ENCODE peak calls at places on chromosomes 2 and 18, in four cellular contexts. M is K562, T is HepG2, E is GM12878. U is an unnamed sample.

GRCh38 chr2:36356199-36356989 is 816 bp downstream of the CRIM1 start:
- DNase-seq in M (no peak), T (no peak), E (no peak), U (peak)

GRCh38 chr2:127049927-127050802 is 56.8 kb downstream of the BIN1 start:
- DNase-seq in M (peak), T (peak), E (no peak), U (peak)

GRCh38 chr2:216849987-216850386 is 9.9 kb downstream of the TNP1 start:
- DNase-seq in M (peak), T (no peak), E (no peak), U (no peak)

GRCh38 chr18:75125359-75126331 is 83.3 kb downstream of the PTGR3 start:
- DNase-seq in M (no peak), T (peak), E (no peak), U (peak)

GRCh38 chr2:100924520-100925451 is 77.3 kb upstream of the RPL31 start:
- DNase-seq in M (peak), T (no peak), E (peak), U (no peak)

GRCh38 chr2:189505412-189505953 is 64.2 kb downstream of the WDR75 start:
- DNase-seq in M (peak), T (no peak), E (no peak), U (no peak)

GRCh38 chr2:68739261-68740183 is 4.9 kb downstream of the ARHGAP25 start:
- DNase-seq in M (no peak), T (no peak), E (no peak), U (no peak)

GRCh38 chr2:161415041-161415440 is 1.1 kb upstream of the TBR1 start:
- DNase-seq in M (no peak), T (no peak), E (no peak), U (no peak)

GRCh38 chr2:118657451-118657850 is 190.0 kb downstream of the EN1 start:
- DNase-seq in M (no peak), T (no peak), E (no peak), U (no peak)

GRCh38 chr18:70659026-70659726 is 370.3 kb downstream of the SOCS6 start:
- DNase-seq in M (no peak), T (no peak), E (no peak), U (no peak)

GRCh38 chr2:236696866-236697265 is 127.2 kb downstream of the ACKR3 start:
- DNase-seq in M (no peak), T (no peak), E (no peak), U (no peak)

GRCh38 chr18:41875094-41875780 is 79.8 kb upstream of the PIK3C3 start:
- DNase-seq in M (no peak), T (no peak), E (no peak), U (no peak)

GRCh38 chr2:185279999-185280398 is 458.6 kb upstream of the FSIP2 start:
- DNase-seq in M (no peak), T (peak), E (no peak), U (no peak)

GRCh38 chr2:65055427-65056214 is 595 bp upstream of the CEP68 start:
- DNase-seq in M (no peak), T (no peak), E (no peak), U (peak)

GRCh38 chr2:215554689-215555088 is 118.8 kb upstream of the FN1 start:
- DNase-seq in M (no peak), T (no peak), E (no peak), U (no peak)

GRCh38 chr18:23377669-23378469 is 75.2 kb upstream of the RIOK3 start:
- DNase-seq in M (no peak), T (peak), E (peak), U (no peak)

GRCh38 chr18:49645836-49646235 is 84.0 kb downstream of the LIPG start:
- DNase-seq in M (no peak), T (no peak), E (no peak), U (no peak)

GRCh38 chr2:72994282-72994990 is 77.1 kb downstream of the SFXN5 start:
- DNase-seq in M (no peak), T (no peak), E (no peak), U (peak)

GRCh38 chr18:55982992-55983391 is 395.0 kb upstream of the TCF4 start:
- DNase-seq in M (peak), T (no peak), E (no peak), U (peak)

GRCh38 chr2:228545041-228545440 is 363.6 kb upstream of the SPHKAP start:
- DNase-seq in M (no peak), T (no peak), E (no peak), U (no peak)

GRCh38 chr2:152718909-152719645 is 657 bp downstream of the ARL6IP6 start:
- DNase-seq in M (peak), T (peak), E (peak), U (peak)

GRCh38 chr2:138274421-138275291 is 226.9 kb upstream of the SPOPL start:
- DNase-seq in M (no peak), T (no peak), E (no peak), U (no peak)

GRCh38 chr2:216349366-216349765 is 22.9 kb downstream of the MARCHF4 start:
- DNase-seq in M (no peak), T (no peak), E (no peak), U (no peak)

GRCh38 chr2:43169091-43169936 is 57.1 kb downstream of the ZFP36L2 start:
- DNase-seq in M (no peak), T (no peak), E (peak), U (no peak)

GRCh38 chr2:36059684-36060083 is 295.9 kb upstream of the CRIM1 start:
- DNase-seq in M (no peak), T (no peak), E (peak), U (no peak)

GRCh38 chr2:240573071-240573515 is 4.8 kb downstream of the RNPEPL1 start:
- DNase-seq in M (no peak), T (no peak), E (no peak), U (no peak)

GRCh38 chr2:235856151-235856819 is 311.9 kb downstream of the GBX2 start:
- DNase-seq in M (no peak), T (no peak), E (no peak), U (no peak)

GRCh38 chr2:171723724-171724683 is 36.7 kb downstream of the DYNC1I2 start:
- DNase-seq in M (peak), T (peak), E (no peak), U (no peak)

GRCh38 chr2:109528811-109529501 is 84.8 kb downstream of the SEPTIN10 start:
- DNase-seq in M (no peak), T (no peak), E (no peak), U (no peak)

GRCh38 chr2:122031544-122032263 is 276.3 kb downstream of the TSN start:
- DNase-seq in M (no peak), T (no peak), E (peak), U (no peak)

GRCh38 chr2:221203846-221204245 is 368.3 kb downstream of the EPHA4 start:
- DNase-seq in M (no peak), T (no peak), E (no peak), U (no peak)

GRCh38 chr18:58135806-58136331 is 91.8 kb downstream of the NEDD4L start:
- DNase-seq in M (peak), T (peak), E (peak), U (peak)

GRCh38 chr2:240803191-240803590 is 16.8 kb downstream of the KIF1A start:
- DNase-seq in M (no peak), T (no peak), E (no peak), U (no peak)

GRCh38 chr2:227545990-227546389 is 52.7 kb upstream of the SCYGR2 start:
- DNase-seq in M (no peak), T (peak), E (no peak), U (no peak)

GRCh38 chr2:65232636-65233035 is 5.0 kb downstream of the ACTR2 start:
- DNase-seq in M (no peak), T (no peak), E (no peak), U (no peak)

DNA sequence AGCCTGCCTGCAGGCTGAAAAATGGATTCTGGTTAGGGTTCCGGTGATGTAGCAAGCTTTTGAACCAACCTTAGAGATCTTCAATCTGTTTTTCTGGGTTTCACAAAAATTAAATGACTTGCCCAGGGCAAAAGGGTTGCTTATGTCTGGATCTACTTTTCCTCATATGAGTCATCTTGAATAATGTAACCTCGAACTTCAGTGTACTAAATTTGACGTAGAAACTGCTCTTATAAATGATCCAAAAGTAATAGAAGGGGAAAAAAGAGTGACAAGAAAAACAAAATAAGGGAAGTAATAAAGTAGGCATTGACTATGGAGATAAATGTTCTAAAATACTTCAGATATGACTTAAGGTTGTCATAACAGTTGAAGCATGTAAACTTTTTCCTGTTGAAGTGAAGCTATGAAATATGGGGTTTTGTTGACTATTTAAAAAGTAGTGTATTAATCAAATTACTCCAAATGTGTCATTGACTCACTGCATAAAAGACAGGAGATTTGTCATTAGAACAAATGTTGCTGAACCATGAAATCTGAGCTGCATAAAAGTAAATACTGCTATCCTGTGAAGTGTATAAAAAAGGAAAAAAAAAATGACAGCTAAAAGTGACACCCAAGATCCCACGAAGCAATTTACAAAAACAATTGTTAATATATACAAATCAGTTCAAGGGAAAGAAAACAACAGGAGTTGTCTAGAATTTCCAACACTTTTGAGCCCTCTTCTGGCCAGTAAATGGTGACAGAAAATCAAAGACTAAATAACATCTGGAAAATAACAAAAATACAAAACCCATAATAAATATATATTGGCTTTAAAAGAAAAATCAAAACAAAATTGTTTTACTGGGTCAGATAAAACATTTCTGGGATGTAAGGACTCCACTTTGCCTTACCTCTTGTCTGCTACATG is 103.6 kb upstream of the SERPINE2 start:
- DNase-seq in M (no peak), T (no peak), E (no peak), U (no peak)
- TF ChIP-seq ATF2 in M (no peak), T (no peak), E (no peak), U (no peak)

GRCh38 chr2:219595250-219595649 is 2.4 kb upstream of the STK11IP start:
- DNase-seq in M (peak), T (peak), E (no peak), U (no peak)
- TF ChIP-seq POLR2AphosphoS5 in M (peak), T (no peak), E (no peak), U (no peak)

DNA sequence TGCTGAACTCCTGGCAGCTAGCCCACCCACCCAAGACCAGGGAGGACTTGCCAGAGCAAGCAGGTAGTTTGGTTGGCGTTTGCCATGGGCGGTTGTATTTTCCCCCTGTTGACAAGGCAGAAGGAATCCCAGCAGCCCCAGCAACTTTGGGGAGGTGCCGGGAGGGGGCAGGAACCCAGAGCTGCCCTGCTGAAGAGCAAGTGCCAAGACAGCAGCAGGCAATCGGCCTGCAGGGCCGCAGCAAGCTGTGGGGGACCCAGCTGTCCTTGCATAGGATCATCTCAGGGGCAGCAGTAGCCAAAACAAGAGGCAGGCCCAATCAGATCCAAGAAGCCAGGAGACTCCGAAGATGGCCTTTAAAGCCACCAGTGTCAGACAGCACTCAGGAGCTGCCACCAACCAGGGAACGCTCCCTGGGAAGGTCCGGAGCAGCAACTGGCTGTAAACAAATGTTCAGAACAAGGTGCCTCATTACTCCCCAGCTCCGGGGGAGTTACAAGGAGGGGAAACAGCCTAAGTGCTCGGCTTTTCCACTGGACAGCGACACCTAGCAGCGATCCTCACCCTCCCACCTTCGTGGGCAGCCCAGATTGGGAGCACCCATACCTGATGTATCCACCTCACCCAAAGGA is 2.1 kb downstream of the ST8SIA5 start:
- DNase-seq in M (no peak), T (peak), E (no peak), U (peak)
- TF ChIP-seq ATF2 in M (no peak), T (no peak), E (no peak), U (no peak)

DNA sequence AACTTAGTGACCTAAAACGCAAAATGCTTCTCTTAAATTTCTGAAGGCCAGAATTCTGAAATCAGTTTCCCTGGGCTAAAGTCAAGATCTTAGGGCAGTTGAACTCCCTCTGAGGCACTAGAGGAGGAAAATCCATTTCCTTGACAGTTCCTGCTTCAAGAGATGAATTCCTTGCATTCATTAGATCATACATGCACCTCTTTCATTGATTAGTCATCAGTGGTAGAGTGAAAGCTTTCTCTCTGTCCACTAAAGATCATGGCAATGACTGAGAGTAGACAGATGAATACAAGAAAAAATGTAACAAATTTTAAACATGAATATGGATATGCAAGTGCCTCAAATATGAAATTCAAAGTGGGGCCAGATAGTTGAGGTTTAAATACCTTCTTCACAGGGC is 693.4 kb upstream of the TMEFF2 start:
- DNase-seq in M (no peak), T (no peak), E (no peak), U (no peak)
- TF ChIP-seq POLR2AphosphoS5 in M (no peak), T (no peak), E (no peak), U (no peak)

U was measured in H1.